ENCODE peak calls at places on chromosomes 4 and X, in ten cellular contexts. X is ovary, J is cardiac muscle cell, T is brain microvascular endothelial cell, U is AG04450, A is pancreas, K is dorsolateral prefrontal cortex, H is transverse colon, Z is heart left ventricle, Y is body of pancreas. I is an unnamed sample.

GRCh38 chr4:55178226-55179005 is 53.0 kb upstream of the KDR start:
- DNase-seq in X (no peak), J (no peak), T (no peak), U (no peak), A (no peak), K (no peak), H (no peak), Z (peak; percentile 46), Y (no peak), I (no peak)

GRCh38 chr4:59936566-59936965 is 1263.6 kb upstream of the ADGRL3 start:
- DNase-seq in X (no peak), J (no peak), T (no peak), U (no peak), A (no peak), K (no peak), H (no peak), Z (no peak), Y (no peak), I (no peak)

GRCh38 chr4:172982151-172982590 is 186.4 kb upstream of the GALNT7 start:
- DNase-seq in X (no peak), J (peak; percentile 36), T (peak; percentile 84), U (peak; percentile 58), A (no peak), K (no peak), H (no peak), Z (no peak), Y (no peak), I (peak; percentile 92)

GRCh38 chr4:141021397-141022194 is 111.7 kb downstream of the RNF150 start:
- DNase-seq in X (no peak), J (no peak), T (no peak), U (no peak), A (no peak), K (no peak), H (no peak), Z (no peak), Y (no peak), I (peak; percentile 66)

GRCh38 chrX:97021680-97022079 is 138.0 kb downstream of the RPA4 start:
- DNase-seq in X (no peak), J (peak; percentile 47), T (peak; percentile 23), U (no peak), A (no peak), K (no peak), H (no peak), Z (no peak), Y (no peak), I (no peak)

GRCh38 chrX:134718329-134719317 is 60.4 kb upstream of the PLAC1 start:
- DNase-seq in X (no peak), J (peak; percentile 92), T (peak; percentile 60), U (peak; percentile 83), A (no peak), K (no peak), H (no peak), Z (peak; percentile 8), Y (peak; percentile 40), I (peak; percentile 94)

GRCh38 chrX:56248492-56248891 is 16.3 kb downstream of the KLF8 start:
- DNase-seq in X (peak; percentile 52), J (peak; percentile 64), T (peak; percentile 23), U (no peak), A (peak; percentile 63), K (peak; percentile 51), H (peak; percentile 64), Z (peak; percentile 25), Y (peak; percentile 68), I (peak; percentile 64)

GRCh38 chr4:30619679-30620078 is 100.5 kb upstream of the PCDH7 start:
- DNase-seq in X (no peak), J (peak; percentile 77), T (no peak), U (no peak), A (no peak), K (no peak), H (no peak), Z (no peak), Y (no peak), I (no peak)

GRCh38 chr4:114043116-114043515 is 63.7 kb upstream of the ARSJ start:
- DNase-seq in X (no peak), J (peak; percentile 4), T (no peak), U (no peak), A (no peak), K (no peak), H (no peak), Z (no peak), Y (no peak), I (no peak)

GRCh38 chr4:41418444-41418843 is 119.5 kb upstream of the LIMCH1 start:
- DNase-seq in X (peak; percentile 35), J (peak; percentile 74), T (no peak), U (no peak), A (peak; percentile 63), K (peak; percentile 79), H (peak; percentile 9), Z (peak; percentile 76), Y (peak; percentile 57), I (peak; percentile 9)

GRCh38 chrX:103688949-103689348 is 2.5 kb upstream of the MORF4L2 start:
- DNase-seq in X (no peak), J (peak; percentile 59), T (peak; percentile 5), U (no peak), A (no peak), K (no peak), H (no peak), Z (no peak), Y (no peak), I (peak; percentile 53)

GRCh38 chr4:48509543-48509942 is 19.5 kb downstream of the ZAR1 start:
- DNase-seq in X (no peak), J (no peak), T (no peak), U (no peak), A (no peak), K (no peak), H (no peak), Z (no peak), Y (no peak), I (no peak)

GRCh38 chrX:55908685-55909212 is 191.2 kb downstream of the RRAGB start:
- DNase-seq in X (peak; percentile 23), J (peak; percentile 5), T (no peak), U (no peak), A (no peak), K (no peak), H (peak; percentile 39), Z (no peak), Y (peak; percentile 25), I (peak; percentile 24)

GRCh38 chr4:112516401-112517066 is 554 bp upstream of the NEUROG2 start:
- DNase-seq in X (no peak), J (no peak), T (no peak), U (no peak), A (peak; percentile 66), K (no peak), H (no peak), Z (no peak), Y (peak; percentile 32), I (peak; percentile 35)

DNA sequence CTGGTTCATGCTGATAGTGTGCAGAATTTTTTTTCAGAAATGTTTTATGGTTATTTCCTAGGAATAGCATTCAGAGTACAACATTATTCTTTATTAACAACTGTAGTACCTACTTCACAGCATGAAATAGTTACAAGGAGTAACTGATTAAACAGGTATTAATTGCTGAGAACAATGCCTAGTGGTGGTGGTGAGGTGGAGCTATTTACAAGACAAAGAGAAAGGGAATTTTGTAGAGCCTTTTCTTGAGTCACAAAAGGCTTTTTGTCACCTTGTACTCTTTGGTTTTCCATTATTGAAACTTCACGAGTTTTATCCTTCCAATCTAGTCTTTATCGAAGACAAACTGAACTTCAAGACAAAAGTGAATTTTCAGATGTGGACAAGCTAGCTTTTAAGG is 27.5 kb downstream of the OFD1 start:
- DNase-seq in X (no peak), J (no peak), T (no peak), U (no peak), A (no peak), K (no peak), H (no peak), Z (no peak), Y (no peak), I (no peak)
- TF ChIP-seq CTCF in X (no peak), J (no peak), T (no peak), U (no peak), A (no peak), K (no peak), H (no peak), Z (no peak), Y (no peak), I (no peak)

GRCh38 chrX:39196192-39197102 is 395.2 kb downstream of the MID1IP1 start:
- DNase-seq in X (no peak), J (peak; percentile 54), T (peak; percentile 77), U (no peak), A (no peak), K (no peak), H (peak; percentile 29), Z (no peak), Y (peak; percentile 57), I (no peak)
- H3K4me3 ChIP-seq in X (no peak overlapping the region), J (no peak overlapping the region), T (no peak overlapping the region), U (no peak overlapping the region), A (no peak overlapping the region), K (no peak overlapping the region), H (no peak overlapping the region), Z (no peak overlapping the region), Y (no peak overlapping the region), I (no peak overlapping the region)

GRCh38 chr4:7947927-7948326 is 8.3 kb upstream of the AFAP1 start:
- DNase-seq in X (no peak), J (no peak), T (no peak), U (no peak), A (no peak), K (no peak), H (no peak), Z (no peak), Y (no peak), I (no peak)

GRCh38 chr4:7944568-7945220 is 5.0 kb upstream of the AFAP1 start:
- DNase-seq in X (no peak), J (no peak), T (no peak), U (no peak), A (no peak), K (no peak), H (no peak), Z (no peak), Y (no peak), I (no peak)

GRCh38 chr4:7943211-7943610 is 3.5 kb upstream of the AFAP1 start:
- DNase-seq in X (no peak), J (no peak), T (no peak), U (no peak), A (peak; percentile 15), K (no peak), H (no peak), Z (no peak), Y (no peak), I (no peak)

GRCh38 chr4:7942019-7942556 is 2.4 kb upstream of the AFAP1 start:
- DNase-seq in X (no peak), J (no peak), T (no peak), U (no peak), A (peak; percentile 44), K (no peak), H (no peak), Z (no peak), Y (no peak), I (no peak)

GRCh38 chr4:7945709-7946380 is 6.2 kb upstream of the AFAP1 start:
- DNase-seq in X (no peak), J (peak; percentile 65), T (no peak), U (no peak), A (no peak), K (no peak), H (no peak), Z (no peak), Y (peak; percentile 30), I (no peak)
- TF ChIP-seq CTCF in X (no peak), J (no peak), T (no peak), U (no peak), A (no peak), K (no peak), H (no peak), Z (no peak), Y (no peak), I (no peak)

DNA sequence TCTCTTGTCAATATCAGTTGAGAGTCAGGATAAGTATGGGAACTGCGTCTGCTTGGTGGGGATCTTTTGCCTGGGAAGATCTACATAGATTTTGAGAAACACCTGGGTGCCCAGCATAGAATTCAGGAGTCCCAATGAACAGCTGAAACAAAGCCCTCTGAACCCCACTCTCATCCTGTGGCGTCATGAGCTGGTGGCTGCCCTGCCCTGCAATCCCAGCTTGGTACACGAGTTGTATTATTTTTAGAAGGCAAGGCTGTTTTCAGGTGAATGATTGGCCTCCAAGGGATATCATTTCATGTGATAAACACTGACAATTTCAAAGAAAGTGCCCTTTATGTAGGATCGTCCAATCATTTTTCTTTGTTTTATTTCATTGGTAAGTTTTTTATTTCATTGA is 60.8 kb downstream of the HCCS start:
- DNase-seq in X (no peak), J (no peak), T (no peak), U (no peak), A (no peak), K (no peak), H (no peak), Z (no peak), Y (no peak), I (no peak)
- H3K4me3 ChIP-seq in X (no peak overlapping the region), J (no peak overlapping the region), T (no peak overlapping the region), U (no peak overlapping the region), A (no peak overlapping the region), K (no peak overlapping the region), H (no peak overlapping the region), Z (no peak overlapping the region), Y (no peak overlapping the region), I (no peak overlapping the region)